ENCODE peak calls at places on chromosomes 6 and 20, in four cellular contexts. U, T, V and X are unnamed samples.

GRCh38 chr6:137117605-137118004 is 55.8 kb downstream of the IL22RA2 start:
- DNase-seq in U (no peak), T (no peak), V (no peak), X (no peak)

GRCh38 chr6:7431594-7432390 is 42.2 kb downstream of the RIOK1 start:
- DNase-seq in U (peak; percentile 86), T (no peak), V (no peak), X (no peak)

GRCh38 chr6:7257521-7258230 is 55.3 kb downstream of the SSR1 start:
- DNase-seq in U (no peak), T (no peak), V (no peak), X (no peak)

GRCh38 chr6:3831741-3832530 is 17.2 kb upstream of the FAM50B start:
- DNase-seq in U (no peak), T (no peak), V (no peak), X (no peak)

GRCh38 chr6:25042599-25042936 is 106.8 kb upstream of the RIPOR2 start:
- DNase-seq in U (no peak), T (no peak), V (no peak), X (no peak)

GRCh38 chr20:8971669-8972316 is 97.1 kb upstream of the PLCB4 start:
- DNase-seq in U (no peak), T (no peak), V (no peak), X (no peak)

GRCh38 chr6:38319259-38320255 is 320.2 kb downstream of the BTBD9 start:
- DNase-seq in U (no peak), T (no peak), V (no peak), X (no peak)

GRCh38 chr20:44582321-44583025 is at the start of gene PKIG:
- DNase-seq in U (no peak), T (no peak), V (peak; percentile 39), X (no peak)

GRCh38 chr20:59221881-59222238 is 58.2 kb downstream of the ZNF831 start:
- DNase-seq in U (peak; percentile 48), T (no peak), V (no peak), X (no peak)

GRCh38 chr20:53738039-53738944 is 144.7 kb upstream of the ZNF217 start:
- DNase-seq in U (peak; percentile 92), T (peak; percentile 81), V (peak; percentile 56), X (no peak)

GRCh38 chr6:161455848-161456247 is 182.0 kb upstream of the AGPAT4 start:
- DNase-seq in U (no peak), T (no peak), V (no peak), X (no peak)

GRCh38 chr6:56023829-56024228 is 148.4 kb upstream of the BMP5 start:
- DNase-seq in U (no peak), T (no peak), V (no peak), X (no peak)

GRCh38 chr6:110633731-110634130 is 157.3 kb upstream of the SLC22A16 start:
- DNase-seq in U (no peak), T (no peak), V (no peak), X (no peak)

GRCh38 chr20:52490715-52491430 is 299.3 kb upstream of the ZFP64 start:
- DNase-seq in U (no peak), T (no peak), V (no peak), X (no peak)

GRCh38 chr6:157232161-157232895 is 91.0 kb downstream of the TMEM242 start:
- DNase-seq in U (peak; percentile 15), T (no peak), V (no peak), X (no peak)

GRCh38 chr6:126300735-126301134 is 39.2 kb upstream of the CENPW start:
- DNase-seq in U (no peak), T (no peak), V (no peak), X (no peak)

GRCh38 chr6:126620747-126621146 is 280.8 kb downstream of the CENPW start:
- DNase-seq in U (no peak), T (no peak), V (no peak), X (no peak)

GRCh38 chr6:167827062-167827587 is 414 bp downstream of the AFDN start:
- DNase-seq in U (peak; percentile 81), T (no peak), V (peak; percentile 64), X (no peak)

GRCh38 chr20:63625771-63626423 is 1.0 kb downstream of the GMEB2 start:
- DNase-seq in U (peak; percentile 68), T (peak; percentile 42), V (peak; percentile 26), X (no peak)

GRCh38 chr20:48603116-48603818 is 224.5 kb downstream of the PREX1 start:
- DNase-seq in U (peak; percentile 78), T (peak; percentile 6), V (no peak), X (no peak)

GRCh38 chr20:14925286-14925685 is 587.9 kb upstream of the FLRT3 start:
- DNase-seq in U (no peak), T (no peak), V (no peak), X (no peak)

GRCh38 chr6:62283828-62284411 is 2.1 kb downstream of the KHDRBS2 start:
- DNase-seq in U (peak; percentile 46), T (no peak), V (peak; percentile 36), X (no peak)

GRCh38 chr6:33843696-33844121 is 39.9 kb upstream of the MLN start:
- DNase-seq in U (no peak), T (peak; percentile 70), V (no peak), X (no peak)

GRCh38 chr6:169000022-169000421 is 253.6 kb downstream of the THBS2 start:
- DNase-seq in U (no peak), T (no peak), V (no peak), X (no peak)

GRCh38 chr6:25442898-25443297 is 163.7 kb downstream of the CARMIL1 start:
- DNase-seq in U (no peak), T (no peak), V (no peak), X (no peak)

GRCh38 chr20:50360218-50360672 is 149.9 kb upstream of the PTPN1 start:
- DNase-seq in U (no peak), T (no peak), V (no peak), X (no peak)

GRCh38 chr6:36428911-36429310 is 13.7 kb downstream of the PXT1 start:
- DNase-seq in U (no peak), T (no peak), V (no peak), X (no peak)
- TF ChIP-seq CTCF in U (no peak), T (peak; percentile 28), V (peak; percentile 36), X (no peak)

GRCh38 chr6:86192123-86192522 is 549.4 kb upstream of the SYNCRIP start:
- DNase-seq in U (peak; percentile 68), T (peak; percentile 14), V (no peak), X (no peak)
- TF ChIP-seq CTCF in U (peak; percentile 70), T (peak; percentile 59), V (peak; percentile 45), X (peak; percentile 43)

GRCh38 chr20:62027698-62028321 is 37.9 kb downstream of the TAF4 start:
- DNase-seq in U (no peak), T (no peak), V (no peak), X (no peak)

GRCh38 chr20:62026564-62026856 is 39.2 kb downstream of the TAF4 start:
- DNase-seq in U (no peak), T (no peak), V (no peak), X (no peak)

GRCh38 chr20:62027116-62027515 is 38.6 kb downstream of the TAF4 start:
- DNase-seq in U (no peak), T (no peak), V (no peak), X (no peak)

GRCh38 chr20:62025394-62025793 is 40.3 kb downstream of the TAF4 start:
- DNase-seq in U (no peak), T (peak; percentile 45), V (no peak), X (no peak)

DNA sequence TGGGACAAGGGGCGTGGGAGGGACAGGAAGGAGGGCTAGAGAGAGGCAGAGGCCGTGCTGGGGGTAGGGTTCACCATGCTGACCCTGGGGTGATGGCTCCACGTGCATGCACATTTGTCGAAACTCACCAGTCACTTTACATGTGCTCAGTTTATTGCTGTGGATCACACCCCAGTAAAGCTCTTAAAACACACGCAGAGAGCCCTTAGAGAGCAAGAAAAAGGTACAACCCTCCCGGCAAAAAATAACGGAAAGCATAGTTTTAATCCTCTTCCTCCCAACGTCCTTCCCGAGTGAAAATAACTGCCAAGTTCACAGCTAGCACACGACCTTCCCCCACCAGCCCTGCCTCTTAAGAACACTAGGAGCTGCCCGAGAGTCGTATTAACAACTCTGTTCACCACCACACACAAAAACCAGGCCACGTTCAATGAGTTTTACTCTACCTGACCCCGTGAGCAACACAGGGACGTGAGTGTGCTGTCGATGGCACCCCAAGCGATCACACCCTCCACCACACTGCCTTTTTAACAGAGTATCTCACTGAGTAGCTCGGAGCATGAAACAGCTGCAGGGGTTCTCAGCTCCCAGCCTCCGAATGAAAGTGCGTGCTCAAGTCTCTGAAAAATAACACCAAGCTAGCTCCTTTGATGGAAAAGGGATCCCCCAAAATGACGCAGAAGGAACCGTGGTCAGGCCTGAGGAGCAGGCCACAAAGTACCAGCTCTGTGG is 39.7 kb downstream of the TAF4 start:
- DNase-seq in U (no peak), T (no peak), V (no peak), X (no peak)
- TF ChIP-seq CTCF in U (peak; percentile 52), T (peak; percentile 67), V (no peak), X (peak; percentile 71)

GRCh38 chr6:15904651-15905376 is 224.1 kb upstream of the MYLIP start:
- DNase-seq in U (no peak), T (no peak), V (no peak), X (no peak)

GRCh38 chr6:15897063-15897934 is 231.6 kb upstream of the MYLIP start:
- DNase-seq in U (no peak), T (no peak), V (no peak), X (no peak)

GRCh38 chr6:15898693-15899092 is 230.2 kb upstream of the MYLIP start:
- DNase-seq in U (no peak), T (no peak), V (no peak), X (no peak)

GRCh38 chr6:15905488-15906392 is 223.1 kb upstream of the MYLIP start:
- DNase-seq in U (no peak), T (no peak), V (no peak), X (no peak)

DNA sequence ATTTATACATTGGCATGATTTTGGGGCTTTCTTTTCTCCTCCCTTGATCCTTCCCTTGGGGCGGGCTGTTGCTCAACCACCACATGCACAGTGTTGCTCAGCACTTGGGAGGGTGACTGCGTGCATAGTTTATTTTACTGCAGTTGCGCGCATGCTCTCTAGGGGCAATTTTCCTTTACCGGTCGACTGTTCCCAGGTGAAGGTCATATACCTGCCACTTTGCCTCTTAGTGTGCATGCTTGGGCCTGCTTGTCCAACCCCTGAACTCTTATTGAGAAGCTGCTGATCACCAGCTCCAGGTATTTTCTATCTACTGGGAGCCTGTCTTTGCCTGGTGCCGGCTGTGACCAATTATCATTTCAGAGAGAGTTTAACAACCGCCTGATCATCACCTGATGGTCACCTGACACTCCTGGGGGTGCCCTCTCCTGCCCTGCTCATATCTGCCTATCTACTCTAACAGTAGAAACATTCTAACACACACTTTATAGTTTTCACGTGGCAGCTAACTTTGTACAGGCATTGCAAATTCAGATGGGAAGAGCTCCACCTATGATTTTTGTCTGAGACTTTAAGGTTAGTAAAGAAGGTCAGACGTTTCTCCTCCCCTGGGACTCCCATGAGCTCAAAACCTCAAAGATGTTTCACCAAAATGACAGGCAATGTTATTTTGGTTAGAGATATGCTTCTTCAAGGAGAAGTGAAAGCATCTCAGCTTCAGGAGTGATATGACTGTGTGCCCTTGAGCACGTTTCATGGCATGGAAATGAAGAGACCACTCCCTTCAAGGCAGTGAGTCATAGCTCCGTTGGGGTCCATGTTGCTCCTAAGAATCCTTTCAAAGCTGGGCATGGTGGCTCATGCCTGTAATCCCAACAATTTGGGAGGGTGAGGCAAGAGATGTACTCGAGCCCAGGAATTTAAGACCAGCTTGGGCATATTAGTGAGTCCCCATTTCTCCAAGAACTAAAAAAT is 227.5 kb upstream of the MYLIP start:
- DNase-seq in U (no peak), T (no peak), V (no peak), X (no peak)
- TF ChIP-seq CTCF in U (peak; percentile 19), T (no peak), V (no peak), X (no peak)